ENCODE peak calls at places on chromosomes 4 and X, in five cellular contexts. B, D, X, C and G are unnamed samples.

GRCh38 chrX:19624754-19625153 is 109.4 kb upstream of the MAP3K15 start:
- DNase-seq in B (no peak), D (no peak), X (no peak), C (no peak), G (no peak)

GRCh38 chrX:104921606-104922205 is 298.8 kb downstream of the TEX13A start:
- DNase-seq in B (no peak), D (no peak), X (no peak), C (no peak), G (no peak)

GRCh38 chr4:46329118-46329976 is 60.6 kb downstream of the GABRA2 start:
- DNase-seq in B (peak; percentile 44), D (peak; percentile 10), X (peak; percentile 83), C (no peak), G (peak; percentile 15)

GRCh38 chr4:174398728-174399127 is 115.0 kb downstream of the CEP44 start:
- DNase-seq in B (peak; percentile 12), D (no peak), X (no peak), C (peak; percentile 82), G (no peak)

GRCh38 chrX:47129157-47129878 is 15.2 kb downstream of the NDUFB11 start:
- DNase-seq in B (peak; percentile 95), D (peak; percentile 85), X (peak; percentile 96), C (peak; percentile 86), G (peak; percentile 93)

GRCh38 chr4:123479944-123480343 is 83.3 kb downstream of the SPRY1 start:
- DNase-seq in B (peak; percentile 26), D (no peak), X (no peak), C (no peak), G (no peak)

GRCh38 chr4:163330828-163331628 is 1.4 kb downstream of the NPY1R start:
- DNase-seq in B (no peak), D (no peak), X (no peak), C (no peak), G (no peak)

GRCh38 chrX:69128573-69128972 is 36.7 kb downstream of the PJA1 start:
- DNase-seq in B (no peak), D (no peak), X (no peak), C (no peak), G (no peak)

GRCh38 chrX:103012945-103013344 is 51.0 kb downstream of the BEX1 start:
- DNase-seq in B (no peak), D (no peak), X (no peak), C (no peak), G (no peak)

GRCh38 chrX:96540111-96540631 is 144.5 kb upstream of the DIAPH2 start:
- DNase-seq in B (no peak), D (no peak), X (no peak), C (no peak), G (no peak)

GRCh38 chr4:153466637-153467153 is 535 bp downstream of the TMEM131L start:
- DNase-seq in B (no peak), D (peak; percentile 39), X (no peak), C (no peak), G (no peak)

GRCh38 chrX:34987646-34988045 is 45.0 kb downstream of the FAM47B start:
- DNase-seq in B (no peak), D (no peak), X (no peak), C (no peak), G (no peak)

GRCh38 chr4:142416711-142417275 is 429.3 kb downstream of the INPP4B start:
- DNase-seq in B (no peak), D (no peak), X (no peak), C (no peak), G (no peak)

GRCh38 chrX:24410514-24411189 is 50.2 kb downstream of the SUPT20HL1 start:
- DNase-seq in B (no peak), D (no peak), X (peak; percentile 91), C (no peak), G (no peak)

GRCh38 chr4:186737427-186737826 is 13.8 kb upstream of the FAT1 start:
- DNase-seq in B (no peak), D (no peak), X (no peak), C (no peak), G (no peak)

GRCh38 chrX:19513383-19513782 is 1.9 kb downstream of the MAP3K15 start:
- DNase-seq in B (no peak), D (no peak), X (peak; percentile 35), C (no peak), G (no peak)

GRCh38 chr4:151114338-151114737 is 14.9 kb downstream of the RPS3A start:
- DNase-seq in B (no peak), D (no peak), X (no peak), C (no peak), G (no peak)

GRCh38 chrX:152861116-152861515 is 30.3 kb downstream of the NSDHL start:
- DNase-seq in B (peak; percentile 52), D (no peak), X (no peak), C (no peak), G (no peak)

GRCh38 chrX:38142598-38142997 is 78.1 kb downstream of the SRPX start:
- DNase-seq in B (no peak), D (no peak), X (no peak), C (peak; percentile 67), G (no peak)

GRCh38 chr4:169397762-169398161 is 127.0 kb upstream of the SH3RF1 start:
- DNase-seq in B (no peak), D (no peak), X (no peak), C (peak; percentile 55), G (no peak)

GRCh38 chr4:31613946-31614623 is 893.9 kb downstream of the PCDH7 start:
- DNase-seq in B (peak; percentile 71), D (no peak), X (peak; percentile 39), C (peak; percentile 3), G (no peak)

GRCh38 chr4:125719987-125720386 is 405.2 kb downstream of the FAT4 start:
- DNase-seq in B (peak; percentile 72), D (no peak), X (no peak), C (no peak), G (no peak)